ENCODE peak calls at places on chromosomes 12 and 14, in seven cellular contexts. V is kidney, W is AG04450, P is neural progenitor cell, R is cardiac fibroblast, U is GM20000, X is upper lobe of left lung. G is an unnamed sample.
A peak's percentile ranks its signal among the peaks of the same experiment; 100 is the strongest.

GRCh38 chr12:67271976-67272375 is 2.8 kb downstream of the CAND1 start:
- DNase-seq in V (no peak), W (no peak), P (no peak), R (peak; percentile 20), U (no peak), X (no peak), G (no peak)

GRCh38 chr14:81169711-81170103 is 51.1 kb downstream of the GTF2A1 start:
- DNase-seq in V (peak; percentile 86), W (no peak), P (peak; percentile 6), R (peak; percentile 31), U (no peak), X (no peak), G (no peak)

GRCh38 chr12:77847665-77848431 is 17.2 kb downstream of the NAV3 start:
- DNase-seq in V (no peak), W (peak; percentile 53), P (no peak), R (peak; percentile 68), U (no peak), X (no peak), G (no peak)

GRCh38 chr12:54821676-54822075 is 32.6 kb upstream of the MUCL1 start:
- DNase-seq in V (no peak), W (no peak), P (no peak), R (no peak), U (no peak), X (peak; percentile 32), G (no peak)

GRCh38 chr12:104863549-104863948 is 94.5 kb downstream of the SLC41A2 start:
- DNase-seq in V (no peak), W (no peak), P (no peak), R (peak; percentile 59), U (no peak), X (no peak), G (no peak)

GRCh38 chr12:20345866-20346265 is 22.5 kb upstream of the PDE3A start:
- DNase-seq in V (no peak), W (no peak), P (no peak), R (peak; percentile 26), U (no peak), X (no peak), G (no peak)

GRCh38 chr14:99732436-99733220 is 48.5 kb downstream of the CYP46A1 start:
- DNase-seq in V (peak; percentile 76), W (no peak), P (no peak), R (no peak), U (no peak), X (peak; percentile 73), G (no peak)

GRCh38 chr12:75982974-75983660 is 48.5 kb downstream of the PHLDA1 start:
- DNase-seq in V (no peak), W (no peak), P (no peak), R (no peak), U (no peak), X (no peak), G (no peak)

GRCh38 chr14:75811862-75812505 is 150.9 kb downstream of the TTLL5 start:
- DNase-seq in V (no peak), W (no peak), P (no peak), R (no peak), U (no peak), X (no peak), G (no peak)

GRCh38 chr12:56086096-56086495 is 6.1 kb downstream of the ERBB3 start:
- DNase-seq in V (no peak), W (no peak), P (no peak), R (no peak), U (no peak), X (no peak), G (no peak)

GRCh38 chr12:19150273-19150895 is 20.9 kb downstream of the PLEKHA5 start:
- DNase-seq in V (no peak), W (no peak), P (no peak), R (peak; percentile 42), U (no peak), X (no peak), G (no peak)

GRCh38 chr14:92510972-92511371 is 2.6 kb upstream of the RIN3 start:
- DNase-seq in V (no peak), W (no peak), P (peak; percentile 36), R (no peak), U (peak; percentile 35), X (no peak), G (no peak)

DNA sequence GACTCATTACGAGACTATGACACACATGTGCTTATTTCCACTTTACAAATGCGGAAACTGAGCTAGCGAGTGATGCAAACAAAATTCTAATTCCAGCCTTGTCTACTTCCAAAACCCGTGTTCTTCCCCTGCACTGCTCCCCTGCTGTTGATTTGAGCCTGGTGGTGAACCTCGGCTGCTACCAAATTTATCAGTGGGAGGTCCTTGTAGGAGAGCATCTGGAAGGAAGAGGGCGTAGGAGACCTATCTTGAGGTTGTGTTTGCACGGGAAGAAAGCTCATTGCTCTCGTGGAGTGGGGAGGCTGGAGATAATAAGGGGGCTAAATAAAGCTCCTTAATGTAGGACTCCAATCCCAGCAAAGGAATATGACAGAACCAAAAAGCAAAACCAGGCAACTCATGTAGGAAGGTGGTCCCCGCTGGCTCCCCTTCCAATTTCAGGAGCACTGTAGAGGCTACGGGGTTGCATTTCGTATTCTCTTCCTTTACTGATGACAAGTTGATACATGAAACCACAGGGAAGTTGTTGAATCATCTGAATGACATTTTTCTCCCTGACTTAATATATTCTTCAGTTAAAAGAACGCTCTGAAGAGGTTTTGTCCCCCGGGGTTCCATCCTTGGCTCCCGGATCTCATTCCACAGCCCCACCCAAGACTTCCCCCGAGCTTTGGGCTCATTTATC is 52.6 kb downstream of the FZD10 start:
- DNase-seq in V (no peak), W (no peak), P (no peak), R (no peak), U (no peak), X (no peak), G (no peak)
- TF ChIP-seq CTCF in V (no peak), W (no peak), P (no peak), R (no peak), U (no peak), X (no peak), G (no peak)

GRCh38 chr14:77061630-77062029 is 33.1 kb upstream of the IRF2BPL start:
- DNase-seq in V (no peak), W (no peak), P (no peak), R (no peak), U (no peak), X (no peak), G (no peak)

GRCh38 chr14:77062261-77062660 is 33.8 kb upstream of the IRF2BPL start:
- DNase-seq in V (no peak), W (no peak), P (no peak), R (no peak), U (no peak), X (no peak), G (no peak)

GRCh38 chr14:77058082-77058481 is 29.6 kb upstream of the IRF2BPL start:
- DNase-seq in V (no peak), W (no peak), P (no peak), R (no peak), U (no peak), X (no peak), G (no peak)

GRCh38 chr14:77058785-77059184 is 30.3 kb upstream of the IRF2BPL start:
- DNase-seq in V (no peak), W (no peak), P (no peak), R (no peak), U (no peak), X (no peak), G (no peak)

DNA sequence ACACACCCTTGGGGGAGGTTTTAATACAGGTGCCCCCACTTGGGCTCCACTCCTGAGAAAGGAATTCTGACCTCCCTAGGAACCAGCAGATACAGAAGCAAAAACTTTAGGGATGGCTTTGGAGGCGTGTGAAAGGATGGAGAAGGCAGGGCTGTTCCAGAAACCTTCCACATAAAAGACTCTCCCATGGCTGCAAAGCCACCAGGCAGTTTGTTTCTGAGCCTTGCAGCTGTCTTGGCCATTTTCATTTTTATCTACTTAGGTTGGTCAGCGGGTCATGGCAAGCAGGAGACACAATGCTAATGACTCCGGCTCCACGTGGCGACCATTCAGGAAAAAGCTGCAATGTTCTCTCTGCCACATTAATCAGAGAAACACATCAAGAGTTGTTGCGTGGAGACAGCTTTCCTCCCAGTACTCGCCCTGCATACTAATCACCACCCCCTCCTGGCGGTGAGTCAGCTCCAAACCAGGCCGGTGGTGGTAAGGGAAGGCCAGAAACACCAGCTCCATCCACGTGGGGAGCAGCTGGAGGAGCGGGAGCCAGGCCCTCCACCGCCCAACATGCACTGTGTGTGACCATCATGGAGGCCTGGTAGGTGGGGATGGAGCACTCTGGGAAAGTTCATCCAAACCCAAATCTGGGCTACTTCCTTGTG is 30.9 kb upstream of the IRF2BPL start:
- DNase-seq in V (peak; percentile 89), W (no peak), P (peak; percentile 34), R (peak; percentile 87), U (no peak), X (no peak), G (no peak)
- TF ChIP-seq CTCF in V (peak; percentile 7), W (peak; percentile 33), P (peak; percentile 6), R (peak; percentile 45), U (peak; percentile 0), X (peak; percentile 29), G (peak; percentile 25)

GRCh38 chr14:20332386-20332945 is 613 bp downstream of the CCNB1IP1 start:
- DNase-seq in V (no peak), W (no peak), P (peak; percentile 22), R (peak; percentile 23), U (no peak), X (no peak), G (no peak)

GRCh38 chr14:20331048-20331613 is 1.9 kb downstream of the CCNB1IP1 start:
- DNase-seq in V (no peak), W (no peak), P (no peak), R (no peak), U (no peak), X (no peak), G (no peak)

GRCh38 chr14:20328705-20329104 is 4.4 kb downstream of the CCNB1IP1 start:
- DNase-seq in V (no peak), W (no peak), P (no peak), R (no peak), U (no peak), X (no peak), G (no peak)

GRCh38 chr14:20329355-20329754 is 3.7 kb downstream of the CCNB1IP1 start:
- DNase-seq in V (no peak), W (no peak), P (no peak), R (no peak), U (no peak), X (no peak), G (no peak)

GRCh38 chr14:20327005-20327869 is 5.8 kb downstream of the CCNB1IP1 start:
- DNase-seq in V (no peak), W (peak; percentile 54), P (peak; percentile 65), R (peak; percentile 80), U (peak; percentile 54), X (no peak), G (peak; percentile 55)
- TF ChIP-seq CTCF in V (peak; percentile 61), W (peak; percentile 72), P (peak; percentile 79), R (peak; percentile 53), U (peak; percentile 38), X (peak; percentile 75), G (peak; percentile 63)

GRCh38 chr14:102592969-102593840 is 756 bp downstream of the RCOR1 start:
- DNase-seq in V (peak; percentile 87), W (no peak), P (peak; percentile 73), R (peak; percentile 50), U (peak; percentile 75), X (peak; percentile 93), G (peak; percentile 68)
- TF ChIP-seq CTCF in V (peak; percentile 0), W (peak; percentile 34), P (peak; percentile 26), R (peak; percentile 37), U (no peak), X (peak; percentile 64), G (peak; percentile 16)

GRCh38 chr12:63782466-63782865 is 2.8 kb downstream of the RXYLT1 start:
- DNase-seq in V (no peak), W (no peak), P (no peak), R (no peak), U (no peak), X (no peak), G (no peak)

GRCh38 chr12:63779498-63780481 is at the start of gene RXYLT1:
- DNase-seq in V (peak; percentile 96), W (peak; percentile 30), P (peak; percentile 89), R (peak; percentile 84), U (peak; percentile 96), X (peak; percentile 97), G (peak; percentile 94)
- TF ChIP-seq CTCF in V (no peak), W (no peak), P (no peak), R (no peak), U (no peak), X (no peak), G (no peak)

G was measured in GM13977.